ENCODE peak calls at places on chromosomes 5 and 9, in six cellular contexts. N, M, L, J, X and T are unnamed samples. For H3K9me3 and H3K27me3, the result is how much of the 10 kb centered on the place peaks cover.

GRCh38 chr5:18605186-18605585 is 970.9 kb downstream of the TAF11L14 start:
- DNase-seq in J (no peak), M (no peak), N (no peak), X (no peak), L (no peak), T (no peak)

GRCh38 chr9:121201045-121201737 is 478 bp downstream of the RAB14 start:
- DNase-seq in J (peak), N (peak), M (peak), X (no peak), L (no peak), T (peak)

GRCh38 chr5:76099286-76099702 is 16.1 kb downstream of the SV2C start:
- DNase-seq in L (no peak), J (no peak), M (no peak), N (no peak), X (no peak), T (no peak)

GRCh38 chr9:134551657-134552348 is 89.8 kb upstream of the COL5A1 start:
- DNase-seq in N (peak), L (no peak), M (peak), X (peak), J (no peak), T (no peak)

GRCh38 chr5:157309796-157310195 is 43.9 kb downstream of the CYFIP2 start:
- DNase-seq in L (no peak), M (no peak), J (no peak), X (no peak), N (no peak), T (no peak)

GRCh38 chr5:155839251-155840037 is 487.5 kb upstream of the SGCD start:
- DNase-seq in N (no peak), J (no peak), M (no peak), L (no peak), X (no peak), T (no peak)

GRCh38 chr9:119053070-119053469 is 316.2 kb downstream of the BRINP1 start:
- DNase-seq in N (no peak), L (no peak), X (peak), J (no peak), M (no peak), T (no peak)

GRCh38 chr9:95815961-95816360 is 59.5 kb upstream of the ERCC6L2 start:
- DNase-seq in N (no peak), J (no peak), M (no peak), X (no peak), L (no peak), T (no peak)

GRCh38 chr5:106127341-106127781 is 1543.4 kb downstream of the EFNA5 start:
- DNase-seq in J (no peak), L (no peak), M (no peak), X (no peak), N (no peak), T (no peak)

GRCh38 chr9:125990793-125991220 is 243.6 kb downstream of the PBX3 start:
- DNase-seq in M (no peak), J (no peak), L (no peak), N (no peak), X (no peak), T (no peak)

GRCh38 chr5:33271606-33272005 is 169.2 kb upstream of the TARS1 start:
- DNase-seq in N (no peak), L (no peak), X (no peak), M (peak), J (no peak), T (no peak)
- H3K27ac ChIP-seq in N (no peak), L (no peak), X (no peak), M (no peak), J (no peak), T (no peak)

GRCh38 chr9:4614627-4615026 is 47.5 kb upstream of the PLPP6 start:
- DNase-seq in X (no peak), N (no peak), L (no peak), M (no peak), J (no peak), T (no peak)

GRCh38 chr9:4617752-4618151 is 44.3 kb upstream of the PLPP6 start:
- DNase-seq in J (no peak), M (no peak), X (peak), N (no peak), L (no peak), T (no peak)

GRCh38 chr9:4618700-4619099 is 43.4 kb upstream of the PLPP6 start:
- DNase-seq in N (no peak), J (no peak), X (no peak), L (no peak), M (no peak), T (no peak)

GRCh38 chr9:4615251-4615650 is 46.8 kb upstream of the PLPP6 start:
- DNase-seq in N (no peak), M (peak), J (no peak), X (peak), L (no peak), T (no peak)

GRCh38 chr9:4615778-4616177 is 46.3 kb upstream of the PLPP6 start:
- DNase-seq in M (no peak), N (no peak), X (no peak), J (no peak), L (no peak), T (no peak)
- H3K9me3 ChIP-seq in M (under half), N (under half), X (under half), J (under half), L (under half), T (under half)

GRCh38 chr5:17203329-17204132 is 13.9 kb upstream of the BASP1 start:
- DNase-seq in N (no peak), L (peak), X (peak), M (peak), J (no peak), T (no peak)

GRCh38 chr5:17204133-17204489 is 13.3 kb upstream of the BASP1 start:
- DNase-seq in M (no peak), L (no peak), J (no peak), X (no peak), N (no peak), T (no peak)

DNA sequence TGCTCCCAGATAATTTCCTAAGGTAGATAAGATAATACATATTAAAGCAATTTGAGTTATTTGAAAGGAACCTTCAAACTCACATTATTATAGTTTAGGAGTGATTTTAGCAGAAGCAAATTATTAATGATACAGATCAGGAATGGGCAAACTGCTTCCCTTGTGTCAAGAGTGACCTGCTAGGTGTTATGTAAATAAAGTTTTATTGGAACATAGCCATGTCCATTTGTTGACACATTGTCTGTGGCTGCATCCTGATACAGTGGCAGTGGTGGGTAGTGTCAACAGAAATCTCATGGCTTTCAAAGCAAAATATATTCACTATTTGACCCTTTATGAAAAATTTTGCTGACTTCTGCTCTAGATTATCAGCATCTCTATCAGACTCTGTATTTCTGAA is 11.4 kb upstream of the BASP1 start:
- DNase-seq in L (no peak), N (no peak), M (no peak), J (no peak), X (no peak), T (no peak)
- H3K27me3 ChIP-seq in L (under half), N (under half), M (under half), J (under half), X (under half), T (under half)

GRCh38 chr5:96067251-96067650 is 105.6 kb upstream of the ELL2 start:
- DNase-seq in M (no peak), X (no peak), L (no peak), N (no peak), J (no peak), T (no peak)

GRCh38 chr5:96067902-96068614 is 106.4 kb upstream of the ELL2 start:
- DNase-seq in L (no peak), N (no peak), M (peak), J (no peak), X (peak), T (no peak)

GRCh38 chr5:96072138-96072790 is 110.6 kb upstream of the ELL2 start:
- DNase-seq in M (no peak), N (no peak), J (no peak), L (no peak), X (no peak), T (no peak)

GRCh38 chr5:96072791-96073165 is 111.1 kb upstream of the ELL2 start:
- DNase-seq in J (no peak), L (no peak), X (peak), N (no peak), M (no peak), T (no peak)

DNA sequence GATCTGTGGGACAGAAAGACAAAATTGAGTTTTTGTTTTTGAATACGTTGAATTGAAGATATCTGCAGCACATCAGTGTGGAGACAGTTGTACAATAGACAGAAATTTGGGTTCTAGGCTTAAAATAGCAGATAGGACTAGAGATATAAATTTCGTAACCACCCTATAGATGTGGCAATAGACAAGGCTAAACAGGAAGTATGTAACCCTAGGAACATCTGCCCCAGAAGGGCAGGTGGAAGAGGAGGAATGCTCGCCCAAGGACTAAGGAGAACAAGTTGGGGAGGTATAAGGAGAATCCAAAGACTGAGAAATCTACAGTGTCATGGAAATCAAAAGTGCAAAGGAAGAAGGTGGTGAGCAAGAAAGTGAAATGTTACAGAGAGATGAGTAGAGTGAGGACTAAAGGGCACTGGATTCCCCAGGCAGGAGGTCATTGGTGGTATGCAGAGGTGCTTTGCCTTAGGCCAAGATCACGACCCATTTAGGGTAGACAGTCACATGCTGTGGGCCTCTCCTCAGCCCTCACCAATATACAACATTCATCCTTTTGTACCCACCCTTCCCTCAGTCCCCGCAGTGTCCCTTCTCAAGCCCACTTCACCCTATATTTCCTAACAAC is 109.1 kb upstream of the ELL2 start:
- DNase-seq in L (no peak), J (no peak), X (no peak), N (no peak), M (no peak), T (no peak)
- H3K27ac ChIP-seq in L (no peak), J (no peak), X (no peak), N (no peak), M (no peak), T (no peak)

DNA sequence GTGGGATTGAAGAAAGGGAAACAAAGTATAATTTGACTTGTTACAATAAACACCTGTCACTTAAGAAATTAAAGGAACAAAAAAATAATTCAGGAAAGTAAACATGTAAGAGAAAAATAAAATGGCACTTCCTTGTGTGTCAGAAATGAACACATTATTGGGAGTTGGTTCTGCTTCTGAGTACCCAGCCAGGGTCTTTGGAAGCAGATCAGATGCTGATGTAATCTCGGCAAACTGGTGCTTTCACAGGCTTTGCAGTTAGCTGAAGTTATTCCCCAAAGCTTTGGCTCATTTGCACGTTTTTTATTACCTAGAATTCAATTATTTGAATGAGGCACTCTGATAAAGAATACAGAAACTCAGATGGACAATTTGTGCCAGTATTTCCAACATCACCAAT is 10.9 kb downstream of the CDH18 start:
- DNase-seq in N (no peak), L (no peak), M (no peak), J (no peak), X (no peak), T (no peak)
- H3K9me3 ChIP-seq in N (under half), L (under half), M (under half), J (under half), X (under half), T (under half)

DNA sequence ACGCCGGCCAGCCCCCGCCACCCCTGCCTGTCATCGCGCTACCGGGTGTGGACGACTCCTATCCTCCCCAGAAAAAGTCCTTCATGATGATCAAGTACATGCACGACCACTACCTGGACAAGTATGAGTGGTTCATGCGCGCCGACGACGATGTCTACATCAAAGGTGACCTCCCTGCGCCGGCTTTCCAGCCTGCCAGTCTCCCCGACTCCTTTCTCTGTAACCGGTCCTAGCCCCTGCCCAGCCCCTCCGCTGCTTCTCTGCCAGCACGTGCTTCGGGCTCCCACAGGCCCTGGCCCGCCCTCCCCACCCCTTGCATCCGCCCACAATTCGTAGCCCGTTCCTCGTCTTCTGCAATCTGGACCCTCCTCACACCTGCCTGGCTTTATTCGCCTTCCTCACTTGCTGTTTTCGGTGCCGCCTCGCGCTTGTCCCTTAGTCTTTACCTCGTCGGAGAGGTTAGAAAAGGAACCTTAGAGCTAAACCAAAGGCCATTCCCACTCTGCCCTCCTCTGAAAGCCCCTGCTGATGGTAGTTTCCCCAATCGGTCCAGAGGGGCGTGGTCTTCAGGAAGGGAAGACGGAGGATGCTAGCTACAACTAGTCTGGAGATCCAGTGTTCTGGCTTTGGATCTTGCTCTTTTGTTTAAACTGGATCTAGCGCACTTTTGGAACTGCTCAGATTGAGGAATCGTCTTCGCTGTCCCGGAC is 1.4 kb downstream of the CHSY3 start:
- DNase-seq in J (no peak), N (peak), X (peak), L (no peak), M (peak), T (no peak)
- H3K27me3 ChIP-seq in J (under half), N (under half), X (under half), L (under half), M (under half), T (under half)

GRCh38 chr5:176185133-176185733 is 53.0 kb upstream of the SIMC1 start:
- DNase-seq in J (no peak), X (no peak), L (no peak), N (no peak), M (no peak), T (no peak)

GRCh38 chr5:176188085-176188484 is 50.1 kb upstream of the SIMC1 start:
- DNase-seq in M (no peak), J (no peak), X (no peak), L (no peak), N (no peak), T (no peak)

GRCh38 chr5:176184608-176185132 is 53.6 kb upstream of the SIMC1 start:
- DNase-seq in M (no peak), J (no peak), N (no peak), X (no peak), L (no peak), T (no peak)

GRCh38 chr5:176187276-176188062 is 50.8 kb upstream of the SIMC1 start:
- DNase-seq in J (no peak), L (no peak), X (no peak), N (no peak), M (no peak), T (no peak)

GRCh38 chr5:176186107-176186506 is 52.1 kb upstream of the SIMC1 start:
- DNase-seq in N (no peak), M (no peak), X (no peak), J (no peak), L (no peak), T (no peak)
- H3K27ac ChIP-seq in N (no peak), M (no peak), X (no peak), J (no peak), L (no peak), T (no peak)

DNA sequence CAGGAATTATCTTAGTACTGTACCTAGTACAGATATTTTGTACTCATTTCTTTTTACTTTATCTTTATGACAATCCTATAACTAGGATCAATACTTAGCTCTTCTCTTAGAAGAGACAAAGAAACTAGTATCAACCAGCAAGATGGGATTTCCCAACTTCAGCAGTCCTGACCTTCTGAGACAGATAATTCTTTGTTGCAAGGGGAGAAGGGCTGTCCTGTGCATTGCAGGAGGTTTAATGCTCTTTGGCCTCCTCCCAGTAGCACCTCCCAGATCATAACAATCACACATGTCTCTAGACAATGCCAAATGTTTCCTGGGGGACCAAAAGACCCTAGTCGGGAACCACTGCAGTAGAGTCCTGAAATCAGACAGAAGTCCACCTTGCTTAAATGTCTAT is 424.3 kb upstream of the DMAC1 start:
- DNase-seq in J (no peak), N (no peak), M (no peak), X (no peak), L (no peak), T (no peak)
- H3K9me3 ChIP-seq in J (under half), N (under half), M (under half), X (under half), L (under half), T (under half)

GRCh38 chr9:98720402-98720801 is 11.7 kb upstream of the GABBR2 start:
- DNase-seq in N (no peak), J (no peak), M (no peak), X (no peak), L (no peak), T (no peak)

GRCh38 chr9:98709968-98710965 is 1.5 kb upstream of the GABBR2 start:
- DNase-seq in J (no peak), X (peak), M (peak), N (no peak), L (no peak), T (no peak)

GRCh38 chr9:98712987-98713386 is 4.3 kb upstream of the GABBR2 start:
- DNase-seq in M (no peak), J (no peak), L (no peak), X (no peak), N (no peak), T (no peak)

GRCh38 chr9:98719055-98719454 is 10.3 kb upstream of the GABBR2 start:
- DNase-seq in J (no peak), N (no peak), L (no peak), M (no peak), X (no peak), T (no peak)

GRCh38 chr9:98714833-98715232 is 6.1 kb upstream of the GABBR2 start:
- DNase-seq in M (no peak), L (no peak), X (no peak), N (no peak), J (no peak), T (no peak)
- H3K27me3 ChIP-seq in M (half or more), L (under half), X (half or more), N (under half), J (under half), T (under half)